ENCODE peak calls at places on chromosomes 7 and 10, in five cellular contexts. Y is occipital lobe, Z is lower leg skin, A is kidney glomerular epithelial cell, L is NCI-H774. E is an unnamed sample.

GRCh38 chr10:72123616-72124015 is 35.3 kb upstream of the SPOCK2 start:
- DNase-seq in Z (no peak), Y (no peak), L (no peak), A (no peak), E (no peak)

GRCh38 chr7:99034932-99035722 is 108.8 kb downstream of the SMURF1 start:
- DNase-seq in L (no peak), A (no peak), Y (no peak), Z (no peak), E (no peak)

GRCh38 chr7:41882745-41883527 is 180.0 kb upstream of the INHBA start:
- DNase-seq in Y (no peak), L (no peak), A (no peak), Z (no peak), E (no peak)

GRCh38 chr10:30719832-30720231 is 90.3 kb upstream of the LYZL2 start:
- DNase-seq in Z (no peak), Y (no peak), L (no peak), A (no peak), E (no peak)

GRCh38 chr7:17408245-17408903 is 109.9 kb downstream of the AHR start:
- DNase-seq in L (no peak), Y (no peak), Z (peak), A (peak), E (no peak)

GRCh38 chr7:93938293-93938692 is 16.8 kb downstream of the GNG11 start:
- DNase-seq in Y (no peak), A (no peak), L (no peak), Z (no peak), E (no peak)

GRCh38 chr7:105353752-105354328 is 34.9 kb downstream of the SRPK2 start:
- DNase-seq in L (no peak), A (no peak), Z (peak), Y (no peak), E (no peak)

GRCh38 chr7:106057962-106058901 is 53.9 kb downstream of the SYPL1 start:
- DNase-seq in Z (peak), L (no peak), A (no peak), Y (peak), E (peak)

GRCh38 chr10:34462993-34463392 is 352.1 kb downstream of the PARD3 start:
- DNase-seq in L (no peak), Z (no peak), A (no peak), Y (no peak), E (no peak)

GRCh38 chr7:5375925-5376324 is 47.7 kb downstream of the TNRC18 start:
- DNase-seq in Z (no peak), Y (no peak), A (no peak), L (no peak), E (no peak)

GRCh38 chr7:44058759-44059218 is 6.6 kb downstream of the PGAM2 start:
- DNase-seq in A (no peak), Y (no peak), Z (no peak), L (no peak), E (no peak)

GRCh38 chr7:137940656-137941518 is 61.0 kb downstream of the CREB3L2 start:
- DNase-seq in Z (no peak), Y (no peak), A (no peak), L (no peak), E (no peak)

GRCh38 chr7:23474829-23475578 is 4.7 kb upstream of the IGF2BP3 start:
- DNase-seq in Z (no peak), Y (no peak), A (no peak), L (no peak), E (no peak)

GRCh38 chr10:10363217-10363616 is 654.5 kb upstream of the CELF2 start:
- DNase-seq in A (no peak), Y (no peak), L (no peak), Z (no peak), E (no peak)

GRCh38 chr10:33506838-33507661 is 172.6 kb upstream of the NRP1 start:
- DNase-seq in Y (no peak), A (peak), Z (no peak), L (no peak), E (no peak)

GRCh38 chr7:43018446-43018845 is 86.3 kb downstream of the MRPL32 start:
- DNase-seq in L (no peak), Y (no peak), A (peak), Z (no peak), E (no peak)

GRCh38 chr7:76372984-76373833 is 14.4 kb upstream of the YWHAG start:
- DNase-seq in L (no peak), Z (no peak), Y (no peak), A (peak), E (no peak)

GRCh38 chr10:61140765-61141392 is 196.9 kb upstream of the RHOBTB1 start:
- DNase-seq in L (peak), A (peak), Y (peak), Z (no peak), E (no peak)

GRCh38 chr7:1591396-1591795 is 21.6 kb upstream of the PSMG3 start:
- DNase-seq in A (no peak), Y (no peak), Z (no peak), L (no peak), E (peak)

E was measured in posterior cingulate gyrus.